ENCODE peak calls at places on chromosomes 12 and 14, in six cellular contexts. One of them, this sample, is unnamed.
A peak's percentile ranks its signal among the peaks of the same experiment; 100 is the strongest.

GRCh38 chr12:56683-57346 is 9.8 kb upstream of the IQSEC3 start:
- DNase-seq in A549: no peak
- DNase-seq in HepG2: no peak
- DNase-seq in GM12878: no peak
- DNase-seq in K562: peak; percentile 66
- DNase-seq in endothelial cell of umbilical vein: no peak
- DNase-seq in this sample: peak; percentile 47

GRCh38 chr14:96269359-96269710 is 13.3 kb downstream of the BDKRB1 start:
- DNase-seq in A549: no peak
- DNase-seq in HepG2: no peak
- DNase-seq in GM12878: no peak
- DNase-seq in K562: no peak
- DNase-seq in endothelial cell of umbilical vein: no peak
- DNase-seq in this sample: no peak

GRCh38 chr12:57549909-57550627 is at the start of gene KIF5A:
- DNase-seq in A549: peak; percentile 69
- DNase-seq in HepG2: no peak
- DNase-seq in GM12878: no peak
- DNase-seq in K562: peak; percentile 81
- DNase-seq in endothelial cell of umbilical vein: no peak
- DNase-seq in this sample: no peak

GRCh38 chr12:25495336-25496097 is 57.6 kb downstream of the LMNTD1 start:
- DNase-seq in A549: no peak
- DNase-seq in HepG2: peak; percentile 41
- DNase-seq in GM12878: no peak
- DNase-seq in K562: no peak
- DNase-seq in endothelial cell of umbilical vein: no peak
- DNase-seq in this sample: no peak

GRCh38 chr14:104729835-104730181 is 5.8 kb downstream of the ADSS1 start:
- DNase-seq in A549: no peak
- DNase-seq in HepG2: no peak
- DNase-seq in GM12878: no peak
- DNase-seq in K562: peak; percentile 71
- DNase-seq in endothelial cell of umbilical vein: no peak
- DNase-seq in this sample: no peak

GRCh38 chr14:74826574-74826973 is 49.4 kb downstream of the PROX2 start:
- DNase-seq in A549: no peak
- DNase-seq in HepG2: no peak
- DNase-seq in GM12878: no peak
- DNase-seq in K562: no peak
- DNase-seq in endothelial cell of umbilical vein: no peak
- DNase-seq in this sample: no peak

GRCh38 chr14:71668186-71668912 is 263.9 kb upstream of the RGS6 start:
- DNase-seq in A549: no peak
- DNase-seq in HepG2: no peak
- DNase-seq in GM12878: no peak
- DNase-seq in K562: no peak
- DNase-seq in endothelial cell of umbilical vein: no peak
- DNase-seq in this sample: no peak

GRCh38 chr12:122795807-122796206 is 21.4 kb downstream of the CCDC62 start:
- DNase-seq in A549: no peak
- DNase-seq in HepG2: no peak
- DNase-seq in GM12878: no peak
- DNase-seq in K562: no peak
- DNase-seq in endothelial cell of umbilical vein: no peak
- DNase-seq in this sample: no peak

GRCh38 chr12:104788848-104789271 is 169.2 kb downstream of the SLC41A2 start:
- DNase-seq in A549: no peak
- DNase-seq in HepG2: no peak
- DNase-seq in GM12878: no peak
- DNase-seq in K562: no peak
- DNase-seq in endothelial cell of umbilical vein: no peak
- DNase-seq in this sample: peak; percentile 52

GRCh38 chr14:69153848-69154208 is 909 bp upstream of the DCAF5 start:
- DNase-seq in A549: no peak
- DNase-seq in HepG2: peak; percentile 9
- DNase-seq in GM12878: no peak
- DNase-seq in K562: peak; percentile 45
- DNase-seq in endothelial cell of umbilical vein: peak; percentile 49
- DNase-seq in this sample: peak; percentile 21

GRCh38 chr14:23572841-23573240 is 5.2 kb upstream of the AP1G2 start:
- DNase-seq in A549: no peak
- DNase-seq in HepG2: peak; percentile 3
- DNase-seq in GM12878: no peak
- DNase-seq in K562: no peak
- DNase-seq in endothelial cell of umbilical vein: no peak
- DNase-seq in this sample: no peak

GRCh38 chr14:73457935-73458218 is 469 bp downstream of the NUMB start:
- DNase-seq in A549: no peak
- DNase-seq in HepG2: no peak
- DNase-seq in GM12878: no peak
- DNase-seq in K562: no peak
- DNase-seq in endothelial cell of umbilical vein: no peak
- DNase-seq in this sample: no peak

GRCh38 chr12:4539167-4539870 is 629 bp downstream of the RAD51AP1 start:
- DNase-seq in A549: no peak
- DNase-seq in HepG2: no peak
- DNase-seq in GM12878: no peak
- DNase-seq in K562: peak; percentile 10
- DNase-seq in endothelial cell of umbilical vein: no peak
- DNase-seq in this sample: peak; percentile 4

GRCh38 chr12:123960856-123961255 is 11.8 kb downstream of the CCDC92 start:
- DNase-seq in A549: no peak
- DNase-seq in HepG2: no peak
- DNase-seq in GM12878: no peak
- DNase-seq in K562: no peak
- DNase-seq in endothelial cell of umbilical vein: no peak
- DNase-seq in this sample: no peak

GRCh38 chr14:87868920-87869319 is 124.1 kb downstream of the GALC start:
- DNase-seq in A549: no peak
- DNase-seq in HepG2: no peak
- DNase-seq in GM12878: no peak
- DNase-seq in K562: no peak
- DNase-seq in endothelial cell of umbilical vein: no peak
- DNase-seq in this sample: no peak

GRCh38 chr12:128786741-128787391 is 36.9 kb downstream of the SLC15A4 start:
- DNase-seq in A549: no peak
- DNase-seq in HepG2: no peak
- DNase-seq in GM12878: no peak
- DNase-seq in K562: no peak
- DNase-seq in endothelial cell of umbilical vein: no peak
- DNase-seq in this sample: no peak

GRCh38 chr14:79279645-79280399 is 931.5 kb downstream of the DIO2 start:
- DNase-seq in A549: no peak
- DNase-seq in HepG2: no peak
- DNase-seq in GM12878: no peak
- DNase-seq in K562: no peak
- DNase-seq in endothelial cell of umbilical vein: no peak
- DNase-seq in this sample: no peak

DNA sequence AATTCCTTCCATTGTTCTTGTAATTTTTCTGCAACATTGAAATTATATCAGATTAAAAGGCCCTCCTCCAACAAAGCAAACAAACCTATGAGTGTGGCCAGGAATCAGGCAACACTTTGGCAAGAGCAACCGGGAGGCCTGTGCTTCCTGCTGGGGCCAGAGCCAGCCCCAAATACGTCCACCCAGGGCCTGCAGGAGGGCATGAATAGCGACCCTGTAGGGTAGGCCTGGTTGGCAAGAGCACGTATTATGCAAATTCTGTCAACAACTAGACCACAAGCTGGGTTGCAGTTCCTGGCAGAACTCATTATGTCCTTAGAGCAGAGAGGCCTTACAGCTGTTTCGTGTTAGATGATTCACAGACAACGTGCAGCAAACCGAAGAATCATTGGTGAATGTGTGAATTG is 26.9 kb upstream of the LGALS3 start:
- DNase-seq in A549: peak; percentile 62
- DNase-seq in HepG2: peak; percentile 54
- DNase-seq in GM12878: peak; percentile 99
- DNase-seq in K562: peak; percentile 46
- DNase-seq in endothelial cell of umbilical vein: peak; percentile 98
- DNase-seq in this sample: peak; percentile 94
- TF ChIP-seq POLR2A in A549: no peak
- TF ChIP-seq POLR2A in HepG2: peak; percentile 50
- TF ChIP-seq POLR2A in GM12878: peak; percentile 64
- TF ChIP-seq POLR2A in K562: no peak
- TF ChIP-seq POLR2A in endothelial cell of umbilical vein: peak; percentile 58
- TF ChIP-seq POLR2A in this sample: peak; percentile 24

GRCh38 chr12:106227641-106228319 is 20.0 kb downstream of the CKAP4 start:
- DNase-seq in A549: no peak
- DNase-seq in HepG2: peak; percentile 47
- DNase-seq in GM12878: no peak
- DNase-seq in K562: no peak
- DNase-seq in endothelial cell of umbilical vein: no peak
- DNase-seq in this sample: peak; percentile 55
- TF ChIP-seq MYC in A549: no peak
- TF ChIP-seq MYC in HepG2: no peak
- TF ChIP-seq MYC in GM12878: no peak
- TF ChIP-seq MYC in K562: no peak
- TF ChIP-seq MYC in endothelial cell of umbilical vein: no peak
- TF ChIP-seq MYC in this sample: no peak

DNA sequence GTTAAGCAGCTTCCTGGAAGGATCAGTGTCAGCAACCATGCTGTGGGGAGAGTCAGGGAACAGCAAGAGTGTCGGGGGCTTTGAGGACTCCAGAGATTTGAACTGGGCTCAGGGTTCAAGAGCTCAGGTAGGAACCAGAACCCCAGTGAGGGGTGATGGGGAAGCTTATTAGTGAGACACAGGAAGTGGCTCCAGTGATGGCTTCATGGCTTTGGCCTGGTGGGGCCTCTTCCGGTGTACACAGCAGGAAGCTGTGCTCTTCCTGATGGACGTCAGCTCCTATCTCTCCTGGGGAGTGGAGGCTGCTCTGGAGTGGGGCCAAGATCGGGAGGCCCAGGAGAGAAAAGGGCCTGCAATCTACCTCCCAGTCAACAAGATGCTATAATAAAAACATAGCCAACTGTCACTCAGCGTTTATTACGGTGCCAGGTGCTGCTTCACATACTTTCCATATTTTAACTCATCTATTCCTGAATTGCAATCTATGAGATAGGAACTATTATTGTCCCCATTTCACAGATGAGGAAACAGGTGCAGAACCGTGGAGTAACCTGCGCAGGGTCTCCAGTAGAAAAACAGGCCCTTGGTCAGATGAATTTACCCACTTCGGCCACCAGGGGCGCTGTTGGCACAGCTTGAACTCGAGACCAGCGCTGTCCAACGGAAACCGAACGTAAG is 63.7 kb upstream of the DLK1 start:
- DNase-seq in A549: peak; percentile 77
- DNase-seq in HepG2: peak; percentile 77
- DNase-seq in GM12878: no peak
- DNase-seq in K562: peak; percentile 85
- DNase-seq in endothelial cell of umbilical vein: peak; percentile 66
- DNase-seq in this sample: peak; percentile 77
- TF ChIP-seq POLR2A in A549: no peak
- TF ChIP-seq POLR2A in HepG2: no peak
- TF ChIP-seq POLR2A in GM12878: no peak
- TF ChIP-seq POLR2A in K562: no peak
- TF ChIP-seq POLR2A in endothelial cell of umbilical vein: no peak
- TF ChIP-seq POLR2A in this sample: no peak

GRCh38 chr12:63815482-63815852 is 29.0 kb upstream of the SRGAP1 start:
- DNase-seq in A549: no peak
- DNase-seq in HepG2: no peak
- DNase-seq in GM12878: no peak
- DNase-seq in K562: no peak
- DNase-seq in endothelial cell of umbilical vein: no peak
- DNase-seq in this sample: no peak
- TF ChIP-seq MYC in A549: no peak
- TF ChIP-seq MYC in HepG2: no peak
- TF ChIP-seq MYC in GM12878: no peak
- TF ChIP-seq MYC in K562: no peak
- TF ChIP-seq MYC in endothelial cell of umbilical vein: no peak
- TF ChIP-seq MYC in this sample: no peak

This sample was measured in NB4.